ENCODE peak calls at places on chromosomes 4 and X, in nine cellular contexts. One of them, this sample, is unnamed.
A peak's percentile ranks its signal among the peaks of the same experiment; 100 is the strongest.

GRCh38 chrX:72102760-72103159 is 29.0 kb downstream of the RTL5 start:
- DNase-seq in GM23248: no peak
- DNase-seq in aorta: no peak
- DNase-seq in MM.1S: no peak
- DNase-seq in mucosa of descending colon: no peak
- DNase-seq in heart left ventricle: no peak
- DNase-seq in brain microvascular endothelial cell: no peak
- DNase-seq in psoas muscle: no peak
- DNase-seq in endodermal cell: peak; percentile 22
- DNase-seq in this sample: no peak

GRCh38 chrX:10634681-10635161 is 14.3 kb upstream of the MID1 start:
- DNase-seq in GM23248: peak; percentile 90
- DNase-seq in aorta: no peak
- DNase-seq in MM.1S: no peak
- DNase-seq in mucosa of descending colon: no peak
- DNase-seq in heart left ventricle: no peak
- DNase-seq in brain microvascular endothelial cell: peak; percentile 91
- DNase-seq in psoas muscle: no peak
- DNase-seq in endodermal cell: no peak
- DNase-seq in this sample: peak; percentile 95

GRCh38 chr4:13611283-13611842 is 16.2 kb downstream of the BOD1L1 start:
- DNase-seq in GM23248: peak; percentile 73
- DNase-seq in aorta: no peak
- DNase-seq in MM.1S: peak; percentile 95
- DNase-seq in mucosa of descending colon: no peak
- DNase-seq in heart left ventricle: no peak
- DNase-seq in brain microvascular endothelial cell: peak; percentile 32
- DNase-seq in psoas muscle: no peak
- DNase-seq in endodermal cell: no peak
- DNase-seq in this sample: no peak

GRCh38 chr4:124762956-124763355 is 50.4 kb upstream of the ANKRD50 start:
- DNase-seq in GM23248: no peak
- DNase-seq in aorta: no peak
- DNase-seq in MM.1S: no peak
- DNase-seq in mucosa of descending colon: no peak
- DNase-seq in heart left ventricle: no peak
- DNase-seq in brain microvascular endothelial cell: no peak
- DNase-seq in psoas muscle: no peak
- DNase-seq in endodermal cell: no peak
- DNase-seq in this sample: no peak

GRCh38 chrX:134023851-134024281 is 38.5 kb upstream of the GPC3 start:
- DNase-seq in GM23248: no peak
- DNase-seq in aorta: no peak
- DNase-seq in MM.1S: no peak
- DNase-seq in mucosa of descending colon: no peak
- DNase-seq in heart left ventricle: no peak
- DNase-seq in brain microvascular endothelial cell: no peak
- DNase-seq in psoas muscle: no peak
- DNase-seq in endodermal cell: no peak
- DNase-seq in this sample: no peak

GRCh38 chr4:152462715-152463114 is 73.2 kb downstream of the FBXW7 start:
- DNase-seq in GM23248: peak; percentile 56
- DNase-seq in aorta: no peak
- DNase-seq in MM.1S: no peak
- DNase-seq in mucosa of descending colon: no peak
- DNase-seq in heart left ventricle: no peak
- DNase-seq in brain microvascular endothelial cell: no peak
- DNase-seq in psoas muscle: no peak
- DNase-seq in endodermal cell: no peak
- DNase-seq in this sample: no peak

GRCh38 chr4:123398151-123398802 is 1.7 kb downstream of the SPRY1 start:
- DNase-seq in GM23248: peak; percentile 91
- DNase-seq in aorta: peak; percentile 76
- DNase-seq in MM.1S: peak; percentile 79
- DNase-seq in mucosa of descending colon: peak; percentile 90
- DNase-seq in heart left ventricle: peak; percentile 70
- DNase-seq in brain microvascular endothelial cell: peak; percentile 50
- DNase-seq in psoas muscle: peak; percentile 79
- DNase-seq in endodermal cell: peak; percentile 87
- DNase-seq in this sample: peak; percentile 55

GRCh38 chrX:77917294-77917933 is 6.9 kb downstream of the ATP7A start:
- DNase-seq in GM23248: no peak
- DNase-seq in aorta: no peak
- DNase-seq in MM.1S: peak; percentile 35
- DNase-seq in mucosa of descending colon: no peak
- DNase-seq in heart left ventricle: no peak
- DNase-seq in brain microvascular endothelial cell: no peak
- DNase-seq in psoas muscle: no peak
- DNase-seq in endodermal cell: no peak
- DNase-seq in this sample: no peak

GRCh38 chrX:34058005-34058404 is 74.1 kb downstream of the FAM47A start:
- DNase-seq in GM23248: no peak
- DNase-seq in aorta: no peak
- DNase-seq in MM.1S: no peak
- DNase-seq in mucosa of descending colon: no peak
- DNase-seq in heart left ventricle: no peak
- DNase-seq in brain microvascular endothelial cell: no peak
- DNase-seq in psoas muscle: no peak
- DNase-seq in endodermal cell: peak; percentile 39
- DNase-seq in this sample: no peak

GRCh38 chr4:98679738-98680137 is 21.3 kb upstream of the TSPAN5 start:
- DNase-seq in GM23248: no peak
- DNase-seq in aorta: no peak
- DNase-seq in MM.1S: no peak
- DNase-seq in mucosa of descending colon: no peak
- DNase-seq in heart left ventricle: no peak
- DNase-seq in brain microvascular endothelial cell: no peak
- DNase-seq in psoas muscle: no peak
- DNase-seq in endodermal cell: no peak
- DNase-seq in this sample: no peak

GRCh38 chr4:53943345-53944085 is 120.9 kb downstream of the CHIC2 start:
- DNase-seq in GM23248: peak; percentile 85
- DNase-seq in aorta: no peak
- DNase-seq in MM.1S: no peak
- DNase-seq in mucosa of descending colon: no peak
- DNase-seq in heart left ventricle: no peak
- DNase-seq in brain microvascular endothelial cell: peak; percentile 57
- DNase-seq in psoas muscle: no peak
- DNase-seq in endodermal cell: no peak
- DNase-seq in this sample: peak; percentile 97

GRCh38 chr4:119132306-119132705 is 3.3 kb upstream of the MYOZ2 start:
- DNase-seq in GM23248: peak; percentile 83
- DNase-seq in aorta: no peak
- DNase-seq in MM.1S: no peak
- DNase-seq in mucosa of descending colon: no peak
- DNase-seq in heart left ventricle: no peak
- DNase-seq in brain microvascular endothelial cell: no peak
- DNase-seq in psoas muscle: no peak
- DNase-seq in endodermal cell: no peak
- DNase-seq in this sample: peak; percentile 23

GRCh38 chr4:97720869-97721432 is 422.3 kb downstream of the STPG2 start:
- DNase-seq in GM23248: no peak
- DNase-seq in aorta: no peak
- DNase-seq in MM.1S: peak; percentile 15
- DNase-seq in mucosa of descending colon: no peak
- DNase-seq in heart left ventricle: no peak
- DNase-seq in brain microvascular endothelial cell: peak; percentile 59
- DNase-seq in psoas muscle: no peak
- DNase-seq in endodermal cell: no peak
- DNase-seq in this sample: peak; percentile 65

GRCh38 chr4:76905521-76905920 is 7.6 kb upstream of the SOWAHB start:
- DNase-seq in GM23248: peak; percentile 47
- DNase-seq in aorta: no peak
- DNase-seq in MM.1S: no peak
- DNase-seq in mucosa of descending colon: no peak
- DNase-seq in heart left ventricle: no peak
- DNase-seq in brain microvascular endothelial cell: peak; percentile 83
- DNase-seq in psoas muscle: no peak
- DNase-seq in endodermal cell: no peak
- DNase-seq in this sample: no peak

GRCh38 chrX:130216312-130216711 is 44.5 kb downstream of the RAB33A start:
- DNase-seq in GM23248: peak; percentile 45
- DNase-seq in aorta: no peak
- DNase-seq in MM.1S: no peak
- DNase-seq in mucosa of descending colon: no peak
- DNase-seq in heart left ventricle: no peak
- DNase-seq in brain microvascular endothelial cell: peak; percentile 4
- DNase-seq in psoas muscle: no peak
- DNase-seq in endodermal cell: no peak
- DNase-seq in this sample: no peak

GRCh38 chrX:130213376-130213775 is 41.6 kb downstream of the RAB33A start:
- DNase-seq in GM23248: no peak
- DNase-seq in aorta: no peak
- DNase-seq in MM.1S: no peak
- DNase-seq in mucosa of descending colon: no peak
- DNase-seq in heart left ventricle: no peak
- DNase-seq in brain microvascular endothelial cell: no peak
- DNase-seq in psoas muscle: no peak
- DNase-seq in endodermal cell: no peak
- DNase-seq in this sample: no peak

GRCh38 chrX:130211415-130212186 is 39.8 kb downstream of the RAB33A start:
- DNase-seq in GM23248: no peak
- DNase-seq in aorta: no peak
- DNase-seq in MM.1S: no peak
- DNase-seq in mucosa of descending colon: no peak
- DNase-seq in heart left ventricle: no peak
- DNase-seq in brain microvascular endothelial cell: no peak
- DNase-seq in psoas muscle: no peak
- DNase-seq in endodermal cell: no peak
- DNase-seq in this sample: no peak

DNA sequence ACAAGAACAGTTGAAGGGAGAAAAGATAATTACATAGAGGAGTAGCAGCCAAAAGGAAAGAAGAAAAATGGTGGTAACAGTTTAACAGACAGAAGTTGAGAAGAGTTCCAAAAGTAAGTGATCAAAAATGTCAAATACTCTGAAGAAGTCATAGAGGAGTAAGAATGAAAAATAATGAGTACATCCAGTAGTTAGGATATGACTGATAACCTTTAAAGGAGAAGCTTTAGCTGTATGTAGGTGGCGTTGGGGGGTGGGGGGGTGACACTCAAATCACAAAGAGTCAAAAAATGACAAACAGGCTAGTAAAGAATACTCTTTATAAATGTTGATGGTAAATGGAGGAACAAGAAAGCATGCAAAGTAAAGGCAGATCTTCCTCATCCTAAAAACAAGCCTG is 40.6 kb downstream of the RAB33A start:
- DNase-seq in GM23248: no peak
- DNase-seq in aorta: no peak
- DNase-seq in MM.1S: no peak
- DNase-seq in mucosa of descending colon: no peak
- DNase-seq in heart left ventricle: no peak
- DNase-seq in brain microvascular endothelial cell: no peak
- DNase-seq in psoas muscle: no peak
- DNase-seq in endodermal cell: no peak
- DNase-seq in this sample: no peak
- H3K36me3 ChIP-seq in GM23248: no peaks in the 10 kb centered on the region
- H3K36me3 ChIP-seq in aorta: no peaks in the 10 kb centered on the region
- H3K36me3 ChIP-seq in MM.1S: no peaks in the 10 kb centered on the region
- H3K36me3 ChIP-seq in mucosa of descending colon: no peaks in the 10 kb centered on the region
- H3K36me3 ChIP-seq in heart left ventricle: no peaks in the 10 kb centered on the region
- H3K36me3 ChIP-seq in brain microvascular endothelial cell: no peaks in the 10 kb centered on the region
- H3K36me3 ChIP-seq in psoas muscle: peaks cover 60% of the 10 kb centered on the region
- H3K36me3 ChIP-seq in endodermal cell: peaks cover 32% of the 10 kb centered on the region
- H3K36me3 ChIP-seq in this sample: peaks cover 8% of the 10 kb centered on the region

DNA sequence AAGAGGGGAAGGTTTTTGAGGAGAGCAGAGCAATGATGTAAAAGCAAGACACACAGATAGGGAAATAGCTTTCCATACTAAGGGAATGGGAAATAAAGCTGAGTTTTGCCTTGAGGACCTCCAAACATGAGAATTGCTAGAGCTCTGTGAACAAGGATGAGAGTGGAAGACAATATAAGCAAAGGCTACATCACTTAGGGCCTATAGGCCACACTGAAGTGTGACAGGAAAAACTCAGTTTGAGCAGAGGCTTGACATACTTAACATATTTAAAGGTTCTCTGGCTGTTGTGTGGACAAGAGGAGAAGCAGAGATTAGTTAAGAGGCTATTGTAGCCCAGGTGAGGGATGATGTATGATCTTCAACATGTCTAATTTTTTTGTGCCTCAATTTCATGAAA is 5.3 kb upstream of the SRP72 start:
- DNase-seq in GM23248: no peak
- DNase-seq in aorta: no peak
- DNase-seq in MM.1S: no peak
- DNase-seq in mucosa of descending colon: no peak
- DNase-seq in heart left ventricle: no peak
- DNase-seq in brain microvascular endothelial cell: no peak
- DNase-seq in psoas muscle: no peak
- DNase-seq in endodermal cell: no peak
- DNase-seq in this sample: no peak
- H3K36me3 ChIP-seq in GM23248: peaks cover 38% of the 10 kb centered on the region
- H3K36me3 ChIP-seq in aorta: no peaks in the 10 kb centered on the region
- H3K36me3 ChIP-seq in MM.1S: peaks cover 13% of the 10 kb centered on the region
- H3K36me3 ChIP-seq in mucosa of descending colon: no peaks in the 10 kb centered on the region
- H3K36me3 ChIP-seq in heart left ventricle: peaks cover 50% of the 10 kb centered on the region
- H3K36me3 ChIP-seq in brain microvascular endothelial cell: peaks cover 19% of the 10 kb centered on the region
- H3K36me3 ChIP-seq in psoas muscle: peaks cover 70% of the 10 kb centered on the region
- H3K36me3 ChIP-seq in endodermal cell: peaks cover 61% of the 10 kb centered on the region
- H3K36me3 ChIP-seq in this sample: peaks cover 50% of the 10 kb centered on the region

GRCh38 chr4:109462297-109462696 is 28.7 kb downstream of the SEC24B start:
- DNase-seq in GM23248: no peak
- DNase-seq in aorta: no peak
- DNase-seq in MM.1S: no peak
- DNase-seq in mucosa of descending colon: no peak
- DNase-seq in heart left ventricle: no peak
- DNase-seq in brain microvascular endothelial cell: no peak
- DNase-seq in psoas muscle: no peak
- DNase-seq in endodermal cell: no peak
- DNase-seq in this sample: no peak

GRCh38 chr4:109469915-109470314 is 36.3 kb downstream of the SEC24B start:
- DNase-seq in GM23248: no peak
- DNase-seq in aorta: no peak
- DNase-seq in MM.1S: no peak
- DNase-seq in mucosa of descending colon: no peak
- DNase-seq in heart left ventricle: no peak
- DNase-seq in brain microvascular endothelial cell: no peak
- DNase-seq in psoas muscle: no peak
- DNase-seq in endodermal cell: no peak
- DNase-seq in this sample: no peak

GRCh38 chr4:109462802-109463201 is 29.2 kb downstream of the SEC24B start:
- DNase-seq in GM23248: peak; percentile 43
- DNase-seq in aorta: no peak
- DNase-seq in MM.1S: no peak
- DNase-seq in mucosa of descending colon: no peak
- DNase-seq in heart left ventricle: no peak
- DNase-seq in brain microvascular endothelial cell: no peak
- DNase-seq in psoas muscle: no peak
- DNase-seq in endodermal cell: no peak
- DNase-seq in this sample: no peak

GRCh38 chr4:109465065-109465464 is 31.4 kb downstream of the SEC24B start:
- DNase-seq in GM23248: peak; percentile 45
- DNase-seq in aorta: no peak
- DNase-seq in MM.1S: no peak
- DNase-seq in mucosa of descending colon: no peak
- DNase-seq in heart left ventricle: no peak
- DNase-seq in brain microvascular endothelial cell: no peak
- DNase-seq in psoas muscle: no peak
- DNase-seq in endodermal cell: no peak
- DNase-seq in this sample: no peak
- H3K36me3 ChIP-seq in GM23248: peaks cover 36% of the 10 kb centered on the region
- H3K36me3 ChIP-seq in aorta: no peaks in the 10 kb centered on the region
- H3K36me3 ChIP-seq in MM.1S: peaks cover 10% of the 10 kb centered on the region
- H3K36me3 ChIP-seq in mucosa of descending colon: peaks cover 6% of the 10 kb centered on the region
- H3K36me3 ChIP-seq in heart left ventricle: peaks cover 49% of the 10 kb centered on the region
- H3K36me3 ChIP-seq in brain microvascular endothelial cell: peaks cover 22% of the 10 kb centered on the region
- H3K36me3 ChIP-seq in psoas muscle: peaks cover 30% of the 10 kb centered on the region
- H3K36me3 ChIP-seq in endodermal cell: peaks cover 67% of the 10 kb centered on the region
- H3K36me3 ChIP-seq in this sample: peaks cover 8% of the 10 kb centered on the region

GRCh38 chr4:137651128-137651527 is 118.8 kb upstream of the PCDH18 start:
- DNase-seq in GM23248: peak; percentile 50
- DNase-seq in aorta: no peak
- DNase-seq in MM.1S: peak; percentile 32
- DNase-seq in mucosa of descending colon: no peak
- DNase-seq in heart left ventricle: no peak
- DNase-seq in brain microvascular endothelial cell: peak; percentile 74
- DNase-seq in psoas muscle: no peak
- DNase-seq in endodermal cell: no peak
- DNase-seq in this sample: peak; percentile 45
- H3K36me3 ChIP-seq in GM23248: no peaks in the 10 kb centered on the region
- H3K36me3 ChIP-seq in aorta: no peaks in the 10 kb centered on the region
- H3K36me3 ChIP-seq in MM.1S: no peaks in the 10 kb centered on the region
- H3K36me3 ChIP-seq in mucosa of descending colon: no peaks in the 10 kb centered on the region
- H3K36me3 ChIP-seq in heart left ventricle: no peaks in the 10 kb centered on the region
- H3K36me3 ChIP-seq in brain microvascular endothelial cell: no peaks in the 10 kb centered on the region
- H3K36me3 ChIP-seq in psoas muscle: no peaks in the 10 kb centered on the region
- H3K36me3 ChIP-seq in endodermal cell: no peaks in the 10 kb centered on the region
- H3K36me3 ChIP-seq in this sample: no peaks in the 10 kb centered on the region

This sample was measured in PC-3.